ENCODE peak calls at places on chromosomes 3 and 15, in six cellular contexts. Z is naive thymus-derived CD4-positive, alpha-beta T cell; A is mammary epithelial cell; S is HCT116; C is fibroblast of lung; J is ovary. Y is an unnamed sample.
A peak's percentile ranks its signal among the peaks of the same experiment; 100 is the strongest.

GRCh38 chr3:55923626-55924025 is 436.5 kb upstream of the WNT5A start:
- DNase-seq in J (no peak), S (no peak), Z (no peak), C (no peak), A (no peak), Y (no peak)

GRCh38 chr15:98720577-98720976 is 72.2 kb downstream of the IGF1R start:
- DNase-seq in C (peak; percentile 49), Z (no peak), A (no peak), J (no peak), S (no peak), Y (no peak)

GRCh38 chr3:149179225-149179624 is 42.4 kb downstream of the CP start:
- DNase-seq in C (peak; percentile 85), S (no peak), Z (no peak), A (peak; percentile 37), J (no peak), Y (no peak)

GRCh38 chr3:129623447-129624118 is 17.1 kb upstream of the PLXND1 start:
- DNase-seq in J (peak; percentile 54), A (no peak), S (no peak), Z (no peak), C (no peak), Y (no peak)

GRCh38 chr15:100172356-100173024 is 169.3 kb downstream of the ADAMTS17 start:
- DNase-seq in A (no peak), J (no peak), C (no peak), S (no peak), Z (no peak), Y (peak; percentile 18)

GRCh38 chr15:100601628-100602063 is 338 bp downstream of the LINS1 start:
- DNase-seq in Z (no peak), C (no peak), S (no peak), J (no peak), A (no peak), Y (no peak)

GRCh38 chr3:30354972-30355371 is 251.4 kb upstream of the TGFBR2 start:
- DNase-seq in Z (no peak), A (no peak), C (no peak), S (no peak), J (no peak), Y (no peak)

GRCh38 chr3:170584585-170585007 is 1.3 kb downstream of the SLC7A14 start:
- DNase-seq in J (peak; percentile 72), C (peak; percentile 56), Z (peak; percentile 21), A (peak; percentile 44), S (no peak), Y (peak; percentile 70)

GRCh38 chr3:151837057-151837456 is 23.1 kb downstream of the AADAC start:
- DNase-seq in C (peak; percentile 85), A (peak; percentile 91), J (no peak), Z (no peak), S (peak; percentile 73), Y (no peak)

GRCh38 chr3:153259956-153260355 is 97.9 kb downstream of the RAP2B start:
- DNase-seq in J (no peak), Z (no peak), A (no peak), S (no peak), C (no peak), Y (no peak)

GRCh38 chr3:9846231-9846630 is 2.4 kb upstream of the RPUSD3 start:
- DNase-seq in Z (no peak), J (no peak), C (no peak), A (no peak), S (no peak), Y (no peak)

GRCh38 chr3:188664795-188665194 is 507.0 kb upstream of the TPRG1 start:
- DNase-seq in J (no peak), C (no peak), S (peak; percentile 31), Z (no peak), A (no peak), Y (no peak)

GRCh38 chr15:57950381-57950946 is 115.0 kb downstream of the ALDH1A2 start:
- DNase-seq in Z (no peak), S (peak; percentile 31), A (no peak), J (no peak), C (no peak), Y (no peak)

GRCh38 chr3:195259146-195259563 is 11.8 kb downstream of the XXYLT1 start:
- DNase-seq in A (peak; percentile 37), J (no peak), C (peak; percentile 60), Z (peak; percentile 8), S (no peak), Y (no peak)

GRCh38 chr3:152857082-152857481 is 22.2 kb downstream of the P2RY1 start:
- DNase-seq in S (no peak), J (no peak), Z (no peak), A (no peak), C (no peak), Y (no peak)

GRCh38 chr15:92645051-92645631 is 10.4 kb downstream of the FAM174B start:
- DNase-seq in S (no peak), Z (no peak), C (peak; percentile 63), J (no peak), A (no peak), Y (no peak)

GRCh38 chr3:166388321-166388720 is 551.1 kb upstream of the BCHE start:
- DNase-seq in J (no peak), S (no peak), Z (no peak), C (no peak), A (no peak), Y (no peak)

GRCh38 chr3:126121074-126121473 is 37.1 kb upstream of the SLC41A3 start:
- DNase-seq in S (no peak), Z (no peak), A (no peak), C (no peak), J (peak; percentile 6), Y (no peak)

GRCh38 chr3:151037746-151038145 is 47.7 kb upstream of the MED12L start:
- DNase-seq in J (peak; percentile 40), A (peak; percentile 67), Z (no peak), S (peak; percentile 4), C (peak; percentile 98), Y (peak; percentile 76)

GRCh38 chr3:33132019-33132360 is 18.2 kb downstream of the CRTAP start:
- DNase-seq in Z (no peak), J (no peak), A (no peak), C (no peak), S (no peak), Y (no peak)

GRCh38 chr3:63933459-63933858 is 21.3 kb upstream of the SCAANT1 start:
- DNase-seq in J (no peak), Z (no peak), S (no peak), C (no peak), A (no peak), Y (no peak)

GRCh38 chr15:52093539-52094502 is 18.8 kb downstream of the BCL2L10 start:
- DNase-seq in A (peak; percentile 98), Z (no peak), J (peak; percentile 52), S (no peak), C (peak; percentile 95), Y (peak; percentile 97)

GRCh38 chr3:111227216-111227615 is 155.6 kb downstream of the NECTIN3 start:
- DNase-seq in Z (no peak), S (no peak), C (peak; percentile 90), J (no peak), A (peak; percentile 80), Y (no peak)

GRCh38 chr3:52428151-52429005 is 16.5 kb downstream of the SEMA3G start:
- DNase-seq in S (peak; percentile 51), A (peak; percentile 60), Z (peak; percentile 21), J (peak; percentile 81), C (peak; percentile 66), Y (no peak)
- H3K27ac ChIP-seq in S (no peak overlapping the region), A (no peak overlapping the region), Z (no peak overlapping the region), J (no peak overlapping the region), C (no peak overlapping the region), Y (no peak overlapping the region)

GRCh38 chr15:78021761-78022160 is 55.8 kb downstream of the TBC1D2B start:
- DNase-seq in C (no peak), A (no peak), S (no peak), J (no peak), Z (no peak), Y (no peak)

GRCh38 chr15:78018968-78019644 is 58.4 kb downstream of the TBC1D2B start:
- DNase-seq in A (no peak), J (no peak), Z (no peak), C (no peak), S (no peak), Y (no peak)

GRCh38 chr15:78016860-78017259 is 60.7 kb downstream of the TBC1D2B start:
- DNase-seq in C (no peak), Z (no peak), S (no peak), A (no peak), J (no peak), Y (no peak)

GRCh38 chr15:78020007-78020406 is 57.5 kb downstream of the TBC1D2B start:
- DNase-seq in A (no peak), S (no peak), Z (no peak), C (no peak), J (no peak), Y (no peak)

GRCh38 chr15:78018445-78018844 is 59.1 kb downstream of the TBC1D2B start:
- DNase-seq in S (no peak), A (no peak), C (no peak), J (no peak), Z (no peak), Y (no peak)
- H3K4me1 ChIP-seq in S (no peaks in the 10 kb centered on the region), A (no peaks in the 10 kb centered on the region), C (no peaks in the 10 kb centered on the region), J (peaks cover 14% of the 10 kb centered on the region), Z (no peaks in the 10 kb centered on the region), Y (peaks cover 2% of the 10 kb centered on the region)

GRCh38 chr3:24240306-24240705 is 254.3 kb downstream of the THRB start:
- DNase-seq in S (no peak), C (no peak), A (no peak), Z (no peak), J (no peak), Y (no peak)

GRCh38 chr3:24232784-24233183 is 261.9 kb downstream of the THRB start:
- DNase-seq in C (no peak), Z (no peak), J (no peak), A (no peak), S (no peak), Y (no peak)

GRCh38 chr3:24242012-24242698 is 252.5 kb downstream of the THRB start:
- DNase-seq in A (peak; percentile 84), S (no peak), C (peak; percentile 89), Z (no peak), J (no peak), Y (no peak)

GRCh38 chr3:24235121-24235520 is 259.5 kb downstream of the THRB start:
- DNase-seq in A (peak; percentile 86), S (peak; percentile 13), Z (no peak), J (no peak), C (peak; percentile 29), Y (no peak)

DNA sequence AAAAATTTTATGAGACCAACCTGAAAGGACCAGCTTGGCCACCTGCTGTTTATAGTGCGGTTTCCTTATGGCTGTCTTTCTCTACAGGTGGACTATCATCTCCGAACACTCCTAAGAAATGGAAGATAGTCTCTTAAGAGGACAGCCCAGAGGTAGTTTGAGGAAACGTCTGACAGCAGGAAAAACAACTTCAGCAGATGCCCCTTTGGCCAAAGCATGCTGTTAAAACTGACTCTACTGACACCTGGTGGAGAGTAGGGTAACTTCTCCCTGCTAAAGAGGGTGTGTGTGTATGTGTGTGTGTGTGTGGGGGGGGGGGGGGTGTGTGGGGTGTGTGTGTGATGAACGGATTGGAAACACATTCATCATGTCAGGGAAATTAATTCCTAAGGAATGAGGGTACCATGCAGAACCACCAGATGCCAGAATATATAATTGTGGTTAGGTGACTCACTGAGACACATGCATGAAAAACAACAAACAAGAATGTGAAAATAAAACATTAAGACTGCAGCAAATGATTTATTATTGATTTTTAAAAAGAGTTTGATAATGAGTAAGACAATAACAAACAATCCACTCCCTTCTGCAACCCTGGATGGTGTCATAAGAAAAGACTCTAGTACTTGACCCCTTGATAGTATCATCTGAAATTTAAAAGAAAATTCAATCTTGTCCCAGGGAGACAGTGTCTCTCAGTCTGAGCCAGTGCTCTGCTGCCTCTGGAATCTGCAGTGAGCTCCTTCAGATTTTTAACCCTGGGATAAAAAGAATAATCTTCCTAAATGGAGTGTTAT is 256.5 kb downstream of the THRB start:
- DNase-seq in S (peak; percentile 75), Z (peak; percentile 8), J (peak; percentile 50), C (peak; percentile 96), A (peak; percentile 89), Y (no peak)
- H3K27ac ChIP-seq in S (no peak overlapping the region), Z (no peak overlapping the region), J (no peak overlapping the region), C (peak overlapping the region; percentile 0), A (peak overlapping the region; percentile 38), Y (peak overlapping the region; percentile 63)

GRCh38 chr3:12922881-12923431 is 81.6 kb upstream of the RPL32 start:
- DNase-seq in Z (no peak), S (no peak), J (no peak), C (no peak), A (no peak), Y (no peak)
- H3K4me1 ChIP-seq in Z (no peaks in the 10 kb centered on the region), S (no peaks in the 10 kb centered on the region), J (no peaks in the 10 kb centered on the region), C (no peaks in the 10 kb centered on the region), A (no peaks in the 10 kb centered on the region), Y (no peaks in the 10 kb centered on the region)

Y was measured in RWPE2.